ENCODE peak calls at places on chromosomes 11 and 22, in six cellular contexts. X is HepG2, D is GM12891, H is H1, T is GM12878, Q is K562. Y is an unnamed sample.

GRCh38 chr11:2271077-2271326 is 614 bp upstream of the ASCL2 start:
- DNase-seq in D (no peak), T (no peak), X (no peak), Q (peak; percentile 68), H (peak; percentile 58), Y (no peak)

GRCh38 chr22:46090051-46090591 is 60.2 kb upstream of the PPARA start:
- DNase-seq in D (no peak), Q (no peak), H (no peak), X (no peak), T (no peak), Y (no peak)

GRCh38 chr11:128291835-128292234 is 295.5 kb downstream of the ETS1 start:
- DNase-seq in T (no peak), Q (no peak), D (no peak), X (no peak), H (no peak), Y (no peak)

GRCh38 chr22:46415816-46416536 is 80.5 kb downstream of the TRMU start:
- DNase-seq in X (no peak), H (no peak), D (no peak), Q (no peak), T (no peak), Y (no peak)

GRCh38 chr11:2122222-2122906 is 16.8 kb downstream of the IGF2 start:
- DNase-seq in H (peak; percentile 47), T (no peak), D (no peak), X (peak; percentile 31), Q (no peak), Y (no peak)

GRCh38 chr11:14669958-14670357 is 26.4 kb downstream of the PDE3B start:
- DNase-seq in Q (no peak), T (no peak), D (no peak), X (peak; percentile 69), H (no peak), Y (no peak)

GRCh38 chr22:42440728-42441127 is 8.5 kb upstream of the NFAM1 start:
- DNase-seq in T (no peak), H (no peak), D (no peak), X (no peak), Q (no peak), Y (no peak)

GRCh38 chr22:39546064-39546365 is 13.5 kb upstream of the RPS19BP1 start:
- DNase-seq in X (no peak), H (no peak), Q (no peak), D (no peak), T (no peak), Y (no peak)

GRCh38 chr22:27961182-27961581 is 42.1 kb upstream of the PITPNB start:
- DNase-seq in T (no peak), D (no peak), H (no peak), Q (no peak), X (no peak), Y (no peak)

GRCh38 chr11:67024966-67025365 is 2.0 kb downstream of the SYT12 start:
- DNase-seq in D (no peak), X (no peak), Q (no peak), T (no peak), H (no peak), Y (no peak)

GRCh38 chr11:45332486-45332934 is 46.4 kb upstream of the SYT13 start:
- DNase-seq in H (peak; percentile 68), Q (peak; percentile 77), D (peak; percentile 34), T (no peak), X (peak; percentile 24), Y (peak; percentile 29)

GRCh38 chr22:40324468-40325305 is 21.6 kb upstream of the ADSL start:
- DNase-seq in X (no peak), D (no peak), T (no peak), H (no peak), Q (no peak), Y (no peak)

GRCh38 chr22:49784630-49784971 is 43.1 kb downstream of the BRD1 start:
- DNase-seq in H (no peak), Q (no peak), X (no peak), T (no peak), D (no peak), Y (no peak)

GRCh38 chr11:128157423-128158298 is 429.7 kb downstream of the ETS1 start:
- DNase-seq in D (peak; percentile 16), T (peak; percentile 51), X (peak; percentile 44), H (peak; percentile 76), Q (peak; percentile 60), Y (no peak)

DNA sequence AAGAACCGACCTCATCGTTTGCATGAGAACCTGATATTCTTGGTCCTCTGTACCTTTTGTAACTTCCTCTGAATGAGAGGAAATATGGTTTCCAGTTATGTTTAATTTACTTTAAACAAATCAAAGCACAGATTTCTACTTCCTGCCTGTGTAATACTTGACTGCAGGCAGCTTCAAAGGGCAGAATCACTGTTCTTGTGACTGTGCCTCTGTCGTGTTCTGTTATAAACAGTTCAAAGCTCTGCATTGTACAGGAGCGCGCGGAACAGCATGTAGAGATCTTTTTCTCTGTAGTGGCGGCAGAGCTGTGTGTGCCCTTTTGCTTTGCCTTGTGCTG is 73.2 kb upstream of the CLDN5 start:
- DNase-seq in Q (no peak), D (no peak), H (no peak), T (no peak), X (peak; percentile 32), Y (no peak)
- TF ChIP-seq POLR2A in Q (no peak), D (no peak), H (no peak), T (no peak), X (no peak), Y (no peak)

DNA sequence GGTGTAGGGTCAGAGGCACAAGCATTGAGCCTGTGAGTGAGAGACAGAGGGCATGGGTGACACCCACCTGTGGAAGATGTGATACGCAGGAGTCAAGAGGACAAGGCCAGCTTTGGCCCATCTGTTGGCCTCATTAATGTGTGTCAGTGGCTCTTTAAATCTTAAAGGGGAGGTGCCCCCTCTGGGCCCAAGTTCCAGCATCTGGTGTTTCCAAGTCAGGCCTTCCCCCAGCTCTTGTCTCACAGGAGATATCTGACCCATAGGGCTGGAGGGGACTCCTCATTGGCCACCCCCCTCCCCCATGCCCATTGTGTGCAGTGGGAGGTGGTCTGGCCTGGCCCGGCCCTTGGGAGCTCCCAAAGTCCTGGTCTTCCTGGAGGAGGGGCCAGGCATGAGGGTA is 8.9 kb downstream of the KCNK7 start:
- DNase-seq in T (no peak), Q (no peak), D (no peak), H (no peak), X (no peak), Y (no peak)
- TF ChIP-seq TAF1 in T (no peak), Q (no peak), D (no peak), H (no peak), X (no peak), Y (no peak)

DNA sequence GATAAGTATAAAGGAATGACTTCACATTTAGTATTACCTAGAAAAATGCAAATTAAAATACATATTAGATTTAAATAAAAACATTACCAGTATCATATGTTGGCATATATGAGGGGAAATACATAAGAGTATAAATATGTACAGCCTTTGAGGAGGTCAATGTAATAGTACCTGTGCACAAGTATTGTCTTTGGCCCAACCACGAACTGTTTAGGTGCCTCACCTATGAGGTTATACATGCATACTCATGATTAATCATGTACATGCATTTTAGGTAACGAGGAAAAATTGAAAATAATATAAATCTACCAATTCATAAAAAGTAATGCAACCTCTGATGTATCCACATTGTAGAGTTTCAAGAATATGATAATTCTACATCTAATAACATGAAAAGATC is 909.8 kb downstream of the METTL15 start:
- DNase-seq in Q (no peak), X (no peak), H (no peak), T (no peak), D (no peak), Y (no peak)
- TF ChIP-seq POLR2A in Q (no peak), X (no peak), H (no peak), T (no peak), D (no peak), Y (no peak)

DNA sequence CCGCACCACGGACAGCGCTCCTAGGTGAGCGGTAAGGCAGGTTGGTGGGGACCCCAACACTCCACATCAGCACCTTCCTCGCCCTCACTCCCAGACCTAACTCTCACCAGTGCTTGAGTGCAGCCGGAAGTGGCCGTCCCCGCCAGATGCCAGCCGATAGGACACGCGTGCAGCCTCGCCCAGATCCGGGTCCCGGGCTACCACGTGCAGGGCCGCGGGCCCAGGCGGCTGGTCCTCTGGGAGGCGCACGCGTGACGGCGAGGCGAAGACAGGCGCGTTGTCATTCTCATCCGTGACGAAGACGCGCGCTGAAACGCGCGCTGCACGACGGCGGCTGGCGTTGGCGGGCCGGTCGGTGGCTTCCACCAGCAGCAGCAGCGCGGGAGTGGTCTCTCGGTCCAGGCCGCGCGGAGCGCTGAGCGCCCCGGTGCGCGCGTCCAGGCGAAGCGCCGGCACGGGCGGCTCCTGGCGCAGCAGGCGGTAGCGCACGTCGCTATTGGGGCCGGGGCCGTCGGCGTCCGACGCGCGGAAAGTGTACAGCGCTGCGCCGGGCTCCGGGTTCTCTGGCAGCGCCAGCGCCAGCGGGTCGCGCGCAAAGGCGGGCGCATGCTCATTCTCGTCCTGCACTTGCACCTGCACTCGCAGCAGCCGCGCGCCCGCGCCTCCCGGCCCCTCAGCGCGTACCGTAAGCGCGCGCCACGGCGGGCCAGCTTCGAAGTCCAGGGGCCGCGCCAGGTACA is 10.8 kb upstream of the TPP1 start:
- DNase-seq in X (no peak), D (no peak), H (peak; percentile 82), T (no peak), Q (no peak), Y (no peak)
- TF ChIP-seq TAF1 in X (no peak), D (no peak), H (no peak), T (no peak), Q (no peak), Y (no peak)

GRCh38 chr11:65416341-65417185 is 6.0 kb upstream of the NEAT1 start:
- DNase-seq in X (peak; percentile 77), D (peak; percentile 93), Q (peak; percentile 89), H (peak; percentile 98), T (no peak), Y (peak; percentile 93)
- TF ChIP-seq POLR2A in X (no peak), D (no peak), Q (no peak), H (no peak), T (peak; percentile 76), Y (peak; percentile 44)

GRCh38 chr11:122601131-122602125 is 54.1 kb upstream of the UBASH3B start:
- DNase-seq in D (no peak), Q (no peak), H (no peak), T (no peak), X (peak; percentile 40), Y (no peak)
- TF ChIP-seq TAF1 in D (no peak), Q (no peak), H (no peak), T (no peak), X (no peak), Y (no peak)

GRCh38 chr11:61814958-61815789 is 1.6 kb downstream of the FADS1 start:
- DNase-seq in X (peak; percentile 96), T (peak; percentile 87), Q (peak; percentile 93), D (peak; percentile 68), H (peak; percentile 96), Y (peak; percentile 75)
- TF ChIP-seq POLR2A in X (peak; percentile 86), T (peak; percentile 78), Q (peak; percentile 99), D (no peak), H (no peak), Y (peak; percentile 43)

GRCh38 chr11:72411623-72412532 is 22.5 kb downstream of the CLPB start:
- DNase-seq in T (no peak), Q (peak; percentile 44), X (peak; percentile 70), H (no peak), D (peak; percentile 52), Y (no peak)
- TF ChIP-seq TAF1 in T (no peak), Q (no peak), X (no peak), H (no peak), D (no peak), Y (no peak)

GRCh38 chr11:117197516-117198456 is 1.4 kb upstream of the TAGLN start:
- DNase-seq in T (no peak), D (no peak), H (peak; percentile 94), Q (peak; percentile 56), X (no peak), Y (no peak)
- TF ChIP-seq POLR2A in T (no peak), D (no peak), H (peak; percentile 77), Q (no peak), X (no peak), Y (no peak)

Y was measured in GM12892.